ENCODE peak calls at places on chromosomes 6 and 20, in seven cellular contexts. Y is stimulated activated CD8-positive, alpha-beta memory T cell treated with anti-CD3 and anti-CD28 coated beads, Interleukin-2, amount 100 ng/mL, for 1 hour; T is activated T-cell treated with anti-CD3 and anti-CD28 coated beads, Interleukin-2, amount 50 U/mL, for 72 hours; W is fibroblast of the aortic adventitia; F is heart left ventricle; J is iris pigment epithelial cell; O is foreskin fibroblast. A is an unnamed sample.

GRCh38 chr6:156309017-156309416 is 468.2 kb upstream of the ARID1B start:
- DNase-seq in O (no peak), J (no peak), W (no peak), T (no peak), Y (no peak), F (no peak), A (no peak)

GRCh38 chr20:55135923-55136322 is 660.5 kb downstream of the DOK5 start:
- DNase-seq in F (no peak), W (no peak), J (no peak), O (no peak), Y (no peak), T (no peak), A (no peak)

GRCh38 chr20:64035066-64035932 is 683 bp upstream of the C20orf204 start:
- DNase-seq in T (peak), Y (no peak), F (no peak), O (no peak), W (no peak), J (no peak), A (no peak)

GRCh38 chr6:85802162-85802561 is 159.5 kb upstream of the SYNCRIP start:
- DNase-seq in F (no peak), T (no peak), Y (no peak), O (no peak), J (no peak), W (no peak), A (no peak)

GRCh38 chr20:24994470-24995368 is 2.2 kb upstream of the APMAP start:
- DNase-seq in J (peak), Y (peak), T (peak), W (peak), F (peak), O (peak), A (peak)

GRCh38 chr6:129370268-129370916 is 339.6 kb downstream of the ARHGAP18 start:
- DNase-seq in F (no peak), T (peak), J (peak), Y (no peak), O (peak), W (peak), A (peak)

GRCh38 chr6:159056432-159056831 is 11.6 kb upstream of the TAGAP start:
- DNase-seq in O (no peak), J (no peak), Y (no peak), W (no peak), T (no peak), F (no peak), A (no peak)

GRCh38 chr6:89410231-89411018 is 1.6 kb downstream of the RRAGD start:
- DNase-seq in Y (no peak), W (no peak), T (no peak), J (no peak), O (no peak), F (no peak), A (no peak)

GRCh38 chr6:142932788-142933362 is 12.1 kb downstream of the HIVEP2 start:
- DNase-seq in Y (no peak), F (no peak), J (no peak), O (no peak), T (no peak), W (no peak), A (no peak)

GRCh38 chr6:100144991-100145390 is 151.0 kb upstream of the MCHR2 start:
- DNase-seq in O (no peak), F (no peak), J (no peak), T (no peak), Y (no peak), W (no peak), A (no peak)

GRCh38 chr20:63273635-63274380 is 1.2 kb downstream of the ARFGAP1 start:
- DNase-seq in W (peak), O (peak), T (no peak), F (no peak), Y (no peak), J (peak), A (peak)

GRCh38 chr20:10970109-10970508 is 296.3 kb upstream of the JAG1 start:
- DNase-seq in W (peak), F (no peak), T (no peak), Y (no peak), J (peak), O (no peak), A (no peak)

GRCh38 chr6:78093861-78094360 is 441.1 kb downstream of the MEI4 start:
- DNase-seq in J (no peak), W (no peak), F (no peak), O (no peak), Y (no peak), T (no peak), A (no peak)

GRCh38 chr20:16459019-16459700 is 114.1 kb downstream of the KIF16B start:
- DNase-seq in W (peak), O (peak), Y (no peak), J (peak), T (no peak), F (peak), A (no peak)

GRCh38 chr20:19427480-19427879 is 215.0 kb downstream of the SLC24A3 start:
- DNase-seq in W (no peak), F (no peak), Y (no peak), T (no peak), O (no peak), J (no peak), A (no peak)

GRCh38 chr20:33291830-33292355 is 8.9 kb downstream of the BPIFB1 start:
- DNase-seq in F (no peak), Y (peak), T (peak), J (peak), O (no peak), W (peak), A (peak)

A was measured in SK-MEL-5.